ENCODE peak calls at places on chromosomes 12 and 14, in eight cellular contexts. One of them, this sample, is unnamed.

GRCh38 chr14:43803076-43803689 is 703.9 kb downstream of the FSCB start:
- DNase-seq in GM20000: no peak
- DNase-seq in neural progenitor cell: no peak
- DNase-seq in fibroblast of villous mesenchyme: no peak
- DNase-seq in glutamatergic neuron: no peak
- DNase-seq in CD8-positive, alpha-beta T cell: no peak
- DNase-seq in GM23338: no peak
- DNase-seq in left ventricle myocardium inferior: no peak
- DNase-seq in this sample: no peak

GRCh38 chr12:49706351-49707126 is 666 bp downstream of the FMNL3 start:
- DNase-seq in CD8-positive, alpha-beta T cell: no peak
- DNase-seq in fibroblast of villous mesenchyme: peak; percentile 50
- DNase-seq in GM23338: peak; percentile 65
- DNase-seq in neural progenitor cell: peak; percentile 74
- DNase-seq in GM20000: peak; percentile 34
- DNase-seq in glutamatergic neuron: peak; percentile 40
- DNase-seq in left ventricle myocardium inferior: peak; percentile 42
- DNase-seq in this sample: peak; percentile 49

GRCh38 chr12:115709410-115710065 is 568.0 kb downstream of the MED13L start:
- DNase-seq in CD8-positive, alpha-beta T cell: no peak
- DNase-seq in left ventricle myocardium inferior: peak; percentile 70
- DNase-seq in fibroblast of villous mesenchyme: peak; percentile 7
- DNase-seq in glutamatergic neuron: no peak
- DNase-seq in GM23338: no peak
- DNase-seq in neural progenitor cell: no peak
- DNase-seq in GM20000: no peak
- DNase-seq in this sample: no peak

GRCh38 chr12:121719926-121720414 is 7.4 kb downstream of the TMEM120B start:
- DNase-seq in neural progenitor cell: no peak
- DNase-seq in fibroblast of villous mesenchyme: peak; percentile 81
- DNase-seq in CD8-positive, alpha-beta T cell: no peak
- DNase-seq in GM20000: no peak
- DNase-seq in glutamatergic neuron: no peak
- DNase-seq in left ventricle myocardium inferior: no peak
- DNase-seq in GM23338: no peak
- DNase-seq in this sample: no peak

GRCh38 chr12:68137278-68137930 is 22.1 kb downstream of the IFNG start:
- DNase-seq in GM23338: no peak
- DNase-seq in glutamatergic neuron: no peak
- DNase-seq in left ventricle myocardium inferior: no peak
- DNase-seq in neural progenitor cell: no peak
- DNase-seq in CD8-positive, alpha-beta T cell: no peak
- DNase-seq in fibroblast of villous mesenchyme: no peak
- DNase-seq in GM20000: no peak
- DNase-seq in this sample: no peak

GRCh38 chr12:41361791-41362190 is 173.7 kb downstream of the PDZRN4 start:
- DNase-seq in left ventricle myocardium inferior: no peak
- DNase-seq in fibroblast of villous mesenchyme: no peak
- DNase-seq in neural progenitor cell: no peak
- DNase-seq in GM20000: no peak
- DNase-seq in CD8-positive, alpha-beta T cell: no peak
- DNase-seq in glutamatergic neuron: no peak
- DNase-seq in GM23338: no peak
- DNase-seq in this sample: no peak

GRCh38 chr12:76587428-76588178 is 28.0 kb upstream of the OSBPL8 start:
- DNase-seq in fibroblast of villous mesenchyme: peak; percentile 79
- DNase-seq in left ventricle myocardium inferior: no peak
- DNase-seq in GM23338: no peak
- DNase-seq in CD8-positive, alpha-beta T cell: no peak
- DNase-seq in glutamatergic neuron: no peak
- DNase-seq in GM20000: no peak
- DNase-seq in neural progenitor cell: no peak
- DNase-seq in this sample: no peak

GRCh38 chr12:101207086-101207780 is 2.8 kb downstream of the SLC5A8 start:
- DNase-seq in CD8-positive, alpha-beta T cell: no peak
- DNase-seq in glutamatergic neuron: no peak
- DNase-seq in GM23338: no peak
- DNase-seq in neural progenitor cell: no peak
- DNase-seq in GM20000: no peak
- DNase-seq in left ventricle myocardium inferior: no peak
- DNase-seq in fibroblast of villous mesenchyme: no peak
- DNase-seq in this sample: no peak

GRCh38 chr12:26721800-26722199 is 111.2 kb downstream of the ITPR2 start:
- DNase-seq in GM20000: no peak
- DNase-seq in GM23338: no peak
- DNase-seq in CD8-positive, alpha-beta T cell: no peak
- DNase-seq in left ventricle myocardium inferior: no peak
- DNase-seq in glutamatergic neuron: no peak
- DNase-seq in fibroblast of villous mesenchyme: no peak
- DNase-seq in neural progenitor cell: no peak
- DNase-seq in this sample: no peak

GRCh38 chr14:69152944-69153847 is at the start of gene DCAF5:
- DNase-seq in fibroblast of villous mesenchyme: peak; percentile 95
- DNase-seq in GM20000: peak; percentile 99
- DNase-seq in GM23338: peak; percentile 93
- DNase-seq in CD8-positive, alpha-beta T cell: peak; percentile 91
- DNase-seq in glutamatergic neuron: peak; percentile 91
- DNase-seq in left ventricle myocardium inferior: peak; percentile 94
- DNase-seq in neural progenitor cell: peak; percentile 97
- DNase-seq in this sample: peak; percentile 82
- TF ChIP-seq CTCF in fibroblast of villous mesenchyme: no peak
- TF ChIP-seq CTCF in GM20000: no peak
- TF ChIP-seq CTCF in GM23338: no peak
- TF ChIP-seq CTCF in CD8-positive, alpha-beta T cell: no peak
- TF ChIP-seq CTCF in glutamatergic neuron: no peak
- TF ChIP-seq CTCF in left ventricle myocardium inferior: no peak
- TF ChIP-seq CTCF in neural progenitor cell: no peak
- TF ChIP-seq CTCF in this sample: no peak

DNA sequence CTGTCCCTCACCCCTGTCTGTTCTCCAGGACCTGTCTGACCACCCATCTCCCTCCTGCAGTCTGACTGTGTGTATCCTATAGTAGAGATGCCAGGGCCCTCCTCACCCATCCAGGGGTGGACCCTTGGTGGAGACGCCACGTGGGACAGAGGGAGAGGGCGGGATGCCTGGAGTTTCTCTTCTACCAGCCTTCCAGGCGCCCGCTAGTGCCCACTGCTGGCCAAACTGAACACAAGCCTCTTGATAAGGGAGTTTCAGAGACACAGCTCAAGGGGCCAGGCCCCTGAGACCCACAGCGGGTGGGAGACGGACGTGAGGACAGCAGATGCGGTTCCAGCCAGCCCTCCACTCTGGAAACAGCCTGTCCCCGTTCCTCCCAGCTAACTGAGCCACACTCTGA is 147.3 kb downstream of the RBM19 start:
- DNase-seq in GM20000: no peak
- DNase-seq in CD8-positive, alpha-beta T cell: no peak
- DNase-seq in neural progenitor cell: peak; percentile 78
- DNase-seq in GM23338: peak; percentile 79
- DNase-seq in left ventricle myocardium inferior: no peak
- DNase-seq in fibroblast of villous mesenchyme: peak; percentile 3
- DNase-seq in glutamatergic neuron: peak; percentile 72
- DNase-seq in this sample: no peak
- TF ChIP-seq CTCF in GM20000: no peak
- TF ChIP-seq CTCF in CD8-positive, alpha-beta T cell: no peak
- TF ChIP-seq CTCF in neural progenitor cell: peak; percentile 80
- TF ChIP-seq CTCF in GM23338: peak; percentile 79
- TF ChIP-seq CTCF in left ventricle myocardium inferior: no peak
- TF ChIP-seq CTCF in fibroblast of villous mesenchyme: peak; percentile 34
- TF ChIP-seq CTCF in glutamatergic neuron: peak; percentile 62
- TF ChIP-seq CTCF in this sample: no peak

GRCh38 chr12:20211537-20211936 is 156.8 kb upstream of the PDE3A start:
- DNase-seq in fibroblast of villous mesenchyme: no peak
- DNase-seq in CD8-positive, alpha-beta T cell: no peak
- DNase-seq in left ventricle myocardium inferior: no peak
- DNase-seq in GM23338: no peak
- DNase-seq in neural progenitor cell: no peak
- DNase-seq in GM20000: no peak
- DNase-seq in glutamatergic neuron: no peak
- DNase-seq in this sample: no peak

GRCh38 chr12:20212036-20212435 is 156.3 kb upstream of the PDE3A start:
- DNase-seq in CD8-positive, alpha-beta T cell: no peak
- DNase-seq in GM23338: no peak
- DNase-seq in glutamatergic neuron: no peak
- DNase-seq in neural progenitor cell: no peak
- DNase-seq in left ventricle myocardium inferior: no peak
- DNase-seq in GM20000: no peak
- DNase-seq in fibroblast of villous mesenchyme: peak; percentile 12
- DNase-seq in this sample: no peak

GRCh38 chr12:20213851-20214250 is 154.5 kb upstream of the PDE3A start:
- DNase-seq in CD8-positive, alpha-beta T cell: no peak
- DNase-seq in GM20000: no peak
- DNase-seq in glutamatergic neuron: no peak
- DNase-seq in left ventricle myocardium inferior: no peak
- DNase-seq in neural progenitor cell: no peak
- DNase-seq in fibroblast of villous mesenchyme: peak; percentile 40
- DNase-seq in GM23338: no peak
- DNase-seq in this sample: no peak

GRCh38 chr12:20214286-20214685 is 154.1 kb upstream of the PDE3A start:
- DNase-seq in GM23338: no peak
- DNase-seq in fibroblast of villous mesenchyme: peak; percentile 38
- DNase-seq in CD8-positive, alpha-beta T cell: no peak
- DNase-seq in neural progenitor cell: no peak
- DNase-seq in left ventricle myocardium inferior: no peak
- DNase-seq in GM20000: no peak
- DNase-seq in glutamatergic neuron: no peak
- DNase-seq in this sample: no peak

DNA sequence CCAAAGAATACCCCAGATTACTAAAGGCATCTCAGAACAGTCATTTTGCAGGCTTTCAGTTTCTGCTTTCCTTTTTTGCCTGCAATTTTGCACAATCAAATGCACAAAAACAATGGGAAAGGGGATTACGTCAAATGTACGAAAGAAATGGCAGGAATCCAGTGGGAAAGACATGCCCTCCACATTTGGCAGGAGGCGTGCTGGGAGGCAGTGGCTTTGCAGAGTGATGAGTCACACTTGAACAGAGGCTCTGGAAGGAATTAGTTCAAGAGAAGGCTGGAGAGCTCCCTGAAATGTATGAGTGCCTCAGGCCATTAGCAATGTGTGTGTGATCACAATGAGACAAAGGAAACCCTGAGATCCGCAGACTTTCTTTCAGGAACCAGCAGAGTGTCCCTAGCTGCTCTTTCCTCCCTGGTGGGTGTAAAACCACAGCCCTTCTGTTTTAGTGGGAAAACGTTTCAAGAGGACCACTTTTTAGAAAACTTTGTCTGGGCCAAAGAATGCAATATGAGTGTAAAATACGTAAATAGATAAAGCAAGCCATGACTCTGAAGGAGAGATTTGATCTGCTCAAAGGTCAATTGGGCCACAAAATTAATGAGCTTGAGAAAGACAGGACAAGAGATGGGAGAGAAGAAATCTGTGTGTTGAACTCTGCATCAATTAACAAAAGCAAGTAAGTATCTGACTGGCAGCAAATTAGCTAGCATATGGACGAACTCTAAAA is 155.5 kb upstream of the PDE3A start:
- DNase-seq in CD8-positive, alpha-beta T cell: no peak
- DNase-seq in neural progenitor cell: peak; percentile 93
- DNase-seq in GM23338: peak; percentile 90
- DNase-seq in left ventricle myocardium inferior: peak; percentile 83
- DNase-seq in GM20000: no peak
- DNase-seq in glutamatergic neuron: peak; percentile 46
- DNase-seq in fibroblast of villous mesenchyme: peak; percentile 97
- DNase-seq in this sample: peak; percentile 53
- TF ChIP-seq CTCF in CD8-positive, alpha-beta T cell: no peak
- TF ChIP-seq CTCF in neural progenitor cell: no peak
- TF ChIP-seq CTCF in GM23338: no peak
- TF ChIP-seq CTCF in left ventricle myocardium inferior: no peak
- TF ChIP-seq CTCF in GM20000: no peak
- TF ChIP-seq CTCF in glutamatergic neuron: no peak
- TF ChIP-seq CTCF in fibroblast of villous mesenchyme: no peak
- TF ChIP-seq CTCF in this sample: no peak

GRCh38 chr12:93109794-93110203 is 180.7 kb upstream of the EEA1 start:
- DNase-seq in glutamatergic neuron: no peak
- DNase-seq in CD8-positive, alpha-beta T cell: no peak
- DNase-seq in fibroblast of villous mesenchyme: peak; percentile 42
- DNase-seq in GM23338: no peak
- DNase-seq in GM20000: peak; percentile 34
- DNase-seq in left ventricle myocardium inferior: no peak
- DNase-seq in neural progenitor cell: no peak
- DNase-seq in this sample: no peak
- TF ChIP-seq CTCF in glutamatergic neuron: no peak
- TF ChIP-seq CTCF in CD8-positive, alpha-beta T cell: no peak
- TF ChIP-seq CTCF in fibroblast of villous mesenchyme: no peak
- TF ChIP-seq CTCF in GM23338: no peak
- TF ChIP-seq CTCF in GM20000: no peak
- TF ChIP-seq CTCF in left ventricle myocardium inferior: no peak
- TF ChIP-seq CTCF in neural progenitor cell: no peak
- TF ChIP-seq CTCF in this sample: no peak

GRCh38 chr12:107760817-107761501 is at the start of gene PRDM4:
- DNase-seq in neural progenitor cell: peak; percentile 99
- DNase-seq in GM20000: peak; percentile 99
- DNase-seq in glutamatergic neuron: peak; percentile 97
- DNase-seq in left ventricle myocardium inferior: peak; percentile 93
- DNase-seq in fibroblast of villous mesenchyme: peak; percentile 94
- DNase-seq in GM23338: peak; percentile 97
- DNase-seq in CD8-positive, alpha-beta T cell: peak; percentile 89
- DNase-seq in this sample: peak; percentile 95
- TF ChIP-seq CTCF in neural progenitor cell: peak; percentile 60
- TF ChIP-seq CTCF in GM20000: peak; percentile 87
- TF ChIP-seq CTCF in glutamatergic neuron: no peak
- TF ChIP-seq CTCF in left ventricle myocardium inferior: peak; percentile 49
- TF ChIP-seq CTCF in fibroblast of villous mesenchyme: no peak
- TF ChIP-seq CTCF in GM23338: peak; percentile 70
- TF ChIP-seq CTCF in CD8-positive, alpha-beta T cell: no peak
- TF ChIP-seq CTCF in this sample: peak; percentile 28

This sample was measured in mesothelial cell of epicardium.